ENCODE peak calls at places on chromosomes 2 and 18, in eight cellular contexts. D, B, Q, X, J, W, R and T are unnamed samples.

GRCh38 chr18:76398899-76399612 is 96.0 kb downstream of the ZNF516 start:
- DNase-seq in D (peak; percentile 86), B (peak; percentile 88), Q (peak; percentile 87), X (peak; percentile 75), J (peak; percentile 77), W (peak; percentile 80), R (peak; percentile 80), T (peak; percentile 90)

GRCh38 chr2:175844169-175844568 is 157.9 kb downstream of the LNPK start:
- DNase-seq in D (no peak), B (no peak), Q (no peak), X (peak; percentile 46), J (peak; percentile 14), W (no peak), R (no peak), T (no peak)

GRCh38 chr2:3651686-3652516 is 6.1 kb upstream of the ALLC start:
- DNase-seq in D (peak; percentile 62), B (peak; percentile 67), Q (no peak), X (peak; percentile 58), J (peak; percentile 94), W (peak; percentile 39), R (peak; percentile 37), T (no peak)

GRCh38 chr18:5937795-5938194 is 42.5 kb upstream of the TMEM200C start:
- DNase-seq in D (no peak), B (no peak), Q (no peak), X (no peak), J (no peak), W (no peak), R (no peak), T (no peak)

GRCh38 chr18:45602926-45603325 is 12.3 kb upstream of the SLC14A2 start:
- DNase-seq in D (no peak), B (no peak), Q (no peak), X (no peak), J (no peak), W (no peak), R (no peak), T (no peak)

GRCh38 chr18:26495267-26495666 is 53.1 kb downstream of the KCTD1 start:
- DNase-seq in D (no peak), B (no peak), Q (no peak), X (no peak), J (no peak), W (no peak), R (no peak), T (no peak)

GRCh38 chr2:56185582-56186046 is 1.8 kb downstream of the CCDC85A start:
- DNase-seq in D (no peak), B (peak; percentile 53), Q (no peak), X (peak; percentile 61), J (no peak), W (peak; percentile 38), R (peak; percentile 57), T (peak; percentile 80)

GRCh38 chr2:144215701-144216675 is 303.9 kb downstream of the ZEB2 start:
- DNase-seq in D (no peak), B (no peak), Q (no peak), X (no peak), J (no peak), W (no peak), R (no peak), T (no peak)

GRCh38 chr2:182144039-182144779 is 158.6 kb downstream of the PPP1R1C start:
- DNase-seq in D (no peak), B (no peak), Q (no peak), X (no peak), J (peak; percentile 13), W (no peak), R (no peak), T (no peak)

GRCh38 chr2:18346364-18346763 is 214.1 kb downstream of the RDH14 start:
- DNase-seq in D (peak; percentile 31), B (no peak), Q (no peak), X (no peak), J (no peak), W (peak; percentile 10), R (peak; percentile 26), T (no peak)

GRCh38 chr2:174878537-174879147 is 114.4 kb upstream of the CHRNA1 start:
- DNase-seq in D (no peak), B (no peak), Q (no peak), X (no peak), J (peak; percentile 69), W (peak; percentile 20), R (peak; percentile 21), T (no peak)

GRCh38 chr2:229642371-229642770 is 72.0 kb downstream of the DNER start:
- DNase-seq in D (peak; percentile 59), B (no peak), Q (no peak), X (no peak), J (no peak), W (no peak), R (no peak), T (no peak)

GRCh38 chr18:9417081-9417841 is 58.1 kb upstream of the RALBP1 start:
- DNase-seq in D (peak; percentile 53), B (peak; percentile 60), Q (no peak), X (peak; percentile 11), J (peak; percentile 74), W (no peak), R (peak; percentile 23), T (no peak)

GRCh38 chr2:198545411-198545810 is 741.0 kb downstream of the PLCL1 start:
- DNase-seq in D (no peak), B (no peak), Q (no peak), X (no peak), J (no peak), W (no peak), R (no peak), T (no peak)

GRCh38 chr2:215660687-215661086 is 224.8 kb upstream of the FN1 start:
- DNase-seq in D (no peak), B (no peak), Q (no peak), X (peak; percentile 74), J (no peak), W (no peak), R (no peak), T (peak; percentile 57)

GRCh38 chr2:222751821-222752719 is 80.6 kb downstream of the MOGAT1 start:
- DNase-seq in D (no peak), B (no peak), Q (no peak), X (peak; percentile 8), J (peak; percentile 77), W (no peak), R (no peak), T (no peak)

GRCh38 chr2:121282800-121283382 is 2.1 kb downstream of the TFCP2L1 start:
- DNase-seq in D (peak; percentile 43), B (no peak), Q (no peak), X (no peak), J (no peak), W (no peak), R (no peak), T (no peak)

GRCh38 chr2:236546561-236546961 is 23.1 kb upstream of the ACKR3 start:
- DNase-seq in D (no peak), B (no peak), Q (no peak), X (no peak), J (no peak), W (no peak), R (no peak), T (no peak)

GRCh38 chr2:233966388-233966787 is 49.2 kb downstream of the TRPM8 start:
- DNase-seq in D (no peak), B (no peak), Q (no peak), X (no peak), J (peak; percentile 32), W (peak; percentile 41), R (peak; percentile 18), T (no peak)

GRCh38 chr2:193518061-193518817 is 1323.5 kb upstream of the TMEFF2 start:
- DNase-seq in D (no peak), B (no peak), Q (no peak), X (peak; percentile 30), J (no peak), W (no peak), R (no peak), T (no peak)

GRCh38 chr2:208025814-208026184 is 472 bp upstream of the PLEKHM3 start:
- DNase-seq in D (no peak), B (no peak), Q (no peak), X (no peak), J (no peak), W (no peak), R (no peak), T (no peak)

GRCh38 chr18:68150976-68151375 is 563.9 kb downstream of the TMX3 start:
- DNase-seq in D (no peak), B (no peak), Q (no peak), X (peak; percentile 3), J (no peak), W (no peak), R (no peak), T (no peak)

GRCh38 chr2:41736586-41736985 is 311.2 kb upstream of the PKDCC start:
- DNase-seq in D (no peak), B (no peak), Q (no peak), X (no peak), J (no peak), W (no peak), R (no peak), T (no peak)

GRCh38 chr2:160175169-160176130 is 24.6 kb downstream of the ITGB6 start:
- DNase-seq in D (no peak), B (no peak), Q (no peak), X (no peak), J (no peak), W (no peak), R (no peak), T (no peak)

GRCh38 chr2:172552547-172553291 is 3.2 kb upstream of the PDK1 start:
- DNase-seq in D (no peak), B (no peak), Q (no peak), X (peak; percentile 80), J (no peak), W (no peak), R (no peak), T (no peak)

GRCh38 chr2:68716539-68716938 is 18.1 kb upstream of the ARHGAP25 start:
- DNase-seq in D (no peak), B (no peak), Q (no peak), X (no peak), J (no peak), W (no peak), R (no peak), T (no peak)
- H3K36me3 ChIP-seq in D (no peaks in the 10 kb centered on the region), B (no peaks in the 10 kb centered on the region), Q (no peaks in the 10 kb centered on the region), X (no peaks in the 10 kb centered on the region), J (no peaks in the 10 kb centered on the region), W (no peaks in the 10 kb centered on the region), R (no peaks in the 10 kb centered on the region), T (no peaks in the 10 kb centered on the region)

DNA sequence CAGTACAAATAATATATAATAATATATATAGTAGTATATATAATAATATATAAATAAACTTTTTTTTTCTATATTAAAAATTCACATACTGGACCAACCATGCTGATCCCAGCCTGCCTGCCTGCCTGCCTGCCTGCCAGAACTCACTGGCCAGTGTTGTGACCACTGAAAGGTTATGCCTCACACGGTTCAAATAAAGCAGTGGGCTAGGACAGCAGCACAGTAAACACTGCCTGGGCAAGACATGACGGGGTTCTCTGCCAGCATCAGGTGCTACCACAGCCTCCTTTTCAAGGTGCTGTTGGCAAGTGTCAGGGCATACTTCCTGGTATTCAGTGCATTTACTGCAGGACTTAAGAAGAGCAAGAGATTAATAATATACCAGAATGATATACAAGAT is 67.6 kb downstream of the TRAPPC8 start:
- DNase-seq in D (no peak), B (no peak), Q (no peak), X (no peak), J (no peak), W (no peak), R (no peak), T (no peak)
- H3K36me3 ChIP-seq in D (peaks cover 80% of the 10 kb centered on the region), B (peaks cover 85% of the 10 kb centered on the region), Q (peaks cover 43% of the 10 kb centered on the region), X (peaks cover 75% of the 10 kb centered on the region), J (no peaks in the 10 kb centered on the region), W (no peaks in the 10 kb centered on the region), R (no peaks in the 10 kb centered on the region), T (peaks cover 2% of the 10 kb centered on the region)

GRCh38 chr2:135125940-135126339 is 73.8 kb downstream of the RAB3GAP1 start:
- DNase-seq in D (no peak), B (no peak), Q (no peak), X (no peak), J (no peak), W (no peak), R (no peak), T (no peak)
- H3K36me3 ChIP-seq in D (peaks cover 76% of the 10 kb centered on the region), B (peaks cover 85% of the 10 kb centered on the region), Q (peaks cover 59% of the 10 kb centered on the region), X (peaks cover 74% of the 10 kb centered on the region), J (peaks cover 57% of the 10 kb centered on the region), W (no peaks in the 10 kb centered on the region), R (no peaks in the 10 kb centered on the region), T (no peaks in the 10 kb centered on the region)

GRCh38 chr2:151805343-151805742 is 22.9 kb downstream of the ARL5A start:
- DNase-seq in D (no peak), B (no peak), Q (no peak), X (no peak), J (no peak), W (no peak), R (no peak), T (no peak)
- H3K36me3 ChIP-seq in D (peaks cover 71% of the 10 kb centered on the region), B (peaks cover 71% of the 10 kb centered on the region), Q (peaks cover 39% of the 10 kb centered on the region), X (peaks cover 59% of the 10 kb centered on the region), J (peaks cover 45% of the 10 kb centered on the region), W (no peaks in the 10 kb centered on the region), R (no peaks in the 10 kb centered on the region), T (no peaks in the 10 kb centered on the region)